ENCODE peak calls at places on chromosomes 3 and 15, in six cellular contexts. A is heart right ventricle, W is fibroblast of lung, V is lung, F is cardiac muscle cell, L is astrocyte. Z is an unnamed sample.

GRCh38 chr3:18307529-18307928 is 117.6 kb downstream of the SATB1 start:
- DNase-seq in A (no peak), W (no peak), V (no peak), F (no peak), L (no peak), Z (no peak)

GRCh38 chr3:156553705-156554356 is 1.1 kb downstream of the SSR3 start:
- DNase-seq in A (no peak), W (peak), V (no peak), F (peak), L (peak), Z (peak)

GRCh38 chr3:38988955-38989354 is 62.8 kb downstream of the SCN11A start:
- DNase-seq in A (no peak), W (no peak), V (no peak), F (no peak), L (no peak), Z (no peak)

GRCh38 chr3:48997714-48998637 is 7.9 kb downstream of the P4HTM start:
- DNase-seq in A (no peak), W (no peak), V (no peak), F (no peak), L (no peak), Z (no peak)

GRCh38 chr3:184260571-184261269 is 633 bp downstream of the CAMK2N2 start:
- DNase-seq in A (no peak), W (no peak), V (no peak), F (no peak), L (no peak), Z (no peak)

GRCh38 chr3:17983106-17983505 is 240.7 kb upstream of the TBC1D5 start:
- DNase-seq in A (no peak), W (no peak), V (no peak), F (peak), L (no peak), Z (no peak)

GRCh38 chr3:11698326-11699082 is 54.8 kb upstream of the VGLL4 start:
- DNase-seq in A (no peak), W (peak), V (no peak), F (no peak), L (no peak), Z (no peak)

GRCh38 chr3:152281032-152281713 is 12.4 kb downstream of the MBNL1 start:
- DNase-seq in A (no peak), W (peak), V (no peak), F (peak), L (peak), Z (no peak)

GRCh38 chr15:55267401-55268053 is 22.1 kb downstream of the RAB27A start:
- DNase-seq in A (peak), W (peak), V (peak), F (peak), L (peak), Z (no peak)

GRCh38 chr3:81735334-81735733 is 26.1 kb downstream of the GBE1 start:
- DNase-seq in A (no peak), W (no peak), V (no peak), F (peak), L (no peak), Z (no peak)

GRCh38 chr3:50127251-50127671 is 27.9 kb upstream of the SEMA3F start:
- DNase-seq in A (no peak), W (no peak), V (no peak), F (no peak), L (no peak), Z (no peak)

GRCh38 chr3:195543642-195544536 is 764 bp upstream of the PPP1R2 start:
- DNase-seq in A (peak), W (peak), V (no peak), F (peak), L (no peak), Z (no peak)

GRCh38 chr3:46921041-46921440 is 43.5 kb downstream of the PTH1R start:
- DNase-seq in A (no peak), W (no peak), V (no peak), F (no peak), L (no peak), Z (no peak)

GRCh38 chr15:81101894-81102815 is 31.9 kb upstream of the CFAP161 start:
- DNase-seq in A (no peak), W (no peak), V (no peak), F (no peak), L (no peak), Z (no peak)

GRCh38 chr15:40044717-40045571 is 6.0 kb upstream of the SRP14 start:
- DNase-seq in A (peak), W (peak), V (peak), F (peak), L (peak), Z (no peak)

GRCh38 chr3:23174426-23175039 is 28.6 kb upstream of the UBE2E2 start:
- DNase-seq in A (peak), W (peak), V (no peak), F (peak), L (peak), Z (no peak)

GRCh38 chr3:8964436-8965370 is 1.4 kb upstream of the RAD18 start:
- DNase-seq in A (no peak), W (peak), V (no peak), F (peak), L (peak), Z (no peak)

GRCh38 chr3:43231276-43232000 is 54.9 kb upstream of the SNRK start:
- DNase-seq in A (no peak), W (peak), V (no peak), F (peak), L (peak), Z (no peak)

GRCh38 chr3:46866720-46867549 is 3.7 kb upstream of the MYL3 start:
- DNase-seq in A (peak), W (no peak), V (peak), F (peak), L (peak), Z (no peak)

GRCh38 chr3:104536715-104537114 is 830.0 kb upstream of the ALCAM start:
- DNase-seq in A (no peak), W (no peak), V (no peak), F (no peak), L (no peak), Z (no peak)

GRCh38 chr15:47764666-47765065 is 47.4 kb downstream of the SEMA6D start:
- DNase-seq in A (no peak), W (no peak), V (no peak), F (no peak), L (no peak), Z (no peak)

GRCh38 chr3:59326246-59327024 is 276.6 kb upstream of the CFAP20DC start:
- DNase-seq in A (no peak), W (no peak), V (no peak), F (no peak), L (peak), Z (no peak)

GRCh38 chr3:31670722-31671121 is 138.0 kb downstream of the STT3B start:
- DNase-seq in A (no peak), W (no peak), V (no peak), F (no peak), L (no peak), Z (no peak)

GRCh38 chr3:162601101-162601670 is 1104.6 kb downstream of the OTOL1 start:
- DNase-seq in A (no peak), W (no peak), V (no peak), F (no peak), L (no peak), Z (no peak)

GRCh38 chr3:52663098-52663497 is 22.6 kb downstream of the PBRM1 start:
- DNase-seq in A (no peak), W (no peak), V (no peak), F (no peak), L (no peak), Z (no peak)

GRCh38 chr3:12131351-12131750 is 27.4 kb downstream of the TIMP4 start:
- DNase-seq in A (no peak), W (no peak), V (no peak), F (no peak), L (no peak), Z (no peak)

GRCh38 chr3:190064112-190064511 is 56.6 kb downstream of the P3H2 start:
- DNase-seq in A (no peak), W (peak), V (peak), F (peak), L (peak), Z (peak)

GRCh38 chr3:184378650-184379374 is 805 bp upstream of the THPO start:
- DNase-seq in A (no peak), W (no peak), V (no peak), F (no peak), L (no peak), Z (no peak)

GRCh38 chr3:9732753-9733115 is 1.2 kb downstream of the BRPF1 start:
- DNase-seq in A (no peak), W (no peak), V (no peak), F (no peak), L (no peak), Z (no peak)

GRCh38 chr3:78894787-78895186 is 873.0 kb downstream of the ROBO1 start:
- DNase-seq in A (no peak), W (no peak), V (no peak), F (no peak), L (no peak), Z (no peak)

GRCh38 chr3:14227866-14228265 is 49.2 kb downstream of the LSM3 start:
- DNase-seq in A (no peak), W (no peak), V (no peak), F (no peak), L (no peak), Z (no peak)

GRCh38 chr15:85031944-85032587 is 50.4 kb downstream of the PDE8A start:
- DNase-seq in A (no peak), W (no peak), V (no peak), F (no peak), L (no peak), Z (no peak)

GRCh38 chr3:54042259-54042823 is 80.0 kb upstream of the CACNA2D3 start:
- DNase-seq in A (no peak), W (no peak), V (no peak), F (no peak), L (no peak), Z (no peak)

GRCh38 chr15:64748251-64748650 is 27.1 kb downstream of the RBPMS2 start:
- DNase-seq in A (no peak), W (no peak), V (no peak), F (no peak), L (no peak), Z (no peak)

GRCh38 chr15:64751464-64751863 is 23.9 kb downstream of the RBPMS2 start:
- DNase-seq in A (no peak), W (no peak), V (no peak), F (no peak), L (no peak), Z (no peak)

GRCh38 chr15:64747578-64747977 is 27.8 kb downstream of the RBPMS2 start:
- DNase-seq in A (no peak), W (no peak), V (no peak), F (no peak), L (no peak), Z (no peak)

GRCh38 chr15:64749167-64749566 is 26.2 kb downstream of the RBPMS2 start:
- DNase-seq in A (no peak), W (peak), V (no peak), F (peak), L (peak), Z (peak)

DNA sequence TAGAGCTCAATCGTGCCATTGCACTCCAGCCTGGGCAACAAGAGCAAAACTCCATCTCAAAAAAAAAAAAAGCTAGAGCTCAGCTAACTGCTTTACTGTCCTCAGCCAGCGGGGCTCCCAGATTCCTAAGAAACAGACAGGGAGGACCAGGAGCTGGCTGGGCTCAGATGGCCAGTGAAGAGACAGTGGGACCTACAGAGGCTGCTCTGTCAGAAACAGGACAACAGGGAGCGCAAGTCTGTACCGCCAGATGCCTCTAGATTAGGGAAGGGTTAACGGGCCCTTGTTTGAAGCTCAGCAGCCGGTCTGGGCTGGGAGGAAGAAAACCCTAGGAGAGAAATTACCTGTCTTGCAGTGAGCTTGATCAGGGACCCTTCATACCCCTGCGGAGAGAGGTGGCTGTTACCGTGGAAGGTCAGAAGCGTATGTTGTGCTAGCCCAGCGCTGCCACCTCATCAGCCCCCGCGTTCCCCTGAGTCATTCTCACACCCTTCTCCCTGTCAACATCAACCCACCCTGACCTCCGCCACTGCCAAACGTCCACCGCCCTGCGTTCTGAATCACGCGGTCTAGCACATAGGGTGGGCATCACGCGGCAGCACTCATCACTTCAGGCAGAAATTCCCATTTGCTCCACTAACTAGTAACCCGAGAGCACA is 25.3 kb downstream of the RBPMS2 start:
- DNase-seq in A (no peak), W (peak), V (no peak), F (peak), L (peak), Z (no peak)
- TF ChIP-seq CTCF in A (no peak), W (no peak), V (no peak), F (no peak), L (no peak), Z (peak)

DNA sequence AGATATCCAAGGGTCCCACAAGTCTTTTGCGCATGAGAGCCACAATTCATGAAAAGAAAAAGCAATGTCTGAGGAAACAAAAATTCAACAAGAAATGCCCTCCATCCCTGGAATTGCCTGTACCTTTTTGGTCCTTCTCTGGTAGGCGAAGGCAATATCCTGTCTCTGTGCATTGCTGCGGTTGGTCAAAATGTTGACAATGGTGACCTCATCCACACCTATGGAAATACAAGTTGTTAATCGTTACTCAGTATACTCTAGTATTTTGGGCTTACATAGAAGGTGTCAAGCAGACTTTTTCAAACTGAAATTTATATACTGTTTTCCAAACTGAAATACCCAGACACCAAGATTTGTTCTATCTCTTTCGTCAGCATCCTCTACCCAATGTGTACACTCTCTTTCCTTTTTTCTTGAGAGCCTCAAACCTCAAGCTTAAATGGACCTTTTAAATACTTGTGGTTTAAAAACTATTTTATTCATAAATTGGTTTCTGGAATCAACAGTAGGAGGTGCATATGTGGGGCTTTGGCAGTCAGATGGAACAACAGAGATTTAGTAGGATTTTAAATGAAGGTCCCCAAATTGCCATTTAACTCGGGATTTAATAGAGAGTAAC is 33.4 kb downstream of the ANXA2 start:
- DNase-seq in A (no peak), W (peak), V (no peak), F (no peak), L (no peak), Z (no peak)
- H3K27ac ChIP-seq in A (no peak), W (peak), V (no peak), F (peak), L (peak), Z (no peak)

GRCh38 chr3:169512991-169513390 is 150.5 kb downstream of the MECOM start:
- DNase-seq in A (no peak), W (no peak), V (no peak), F (no peak), L (no peak), Z (no peak)

GRCh38 chr3:169510378-169510777 is 153.1 kb downstream of the MECOM start:
- DNase-seq in A (no peak), W (no peak), V (no peak), F (no peak), L (no peak), Z (no peak)

GRCh38 chr3:169508426-169508825 is 155.1 kb downstream of the MECOM start:
- DNase-seq in A (no peak), W (no peak), V (no peak), F (no peak), L (no peak), Z (no peak)

GRCh38 chr3:169509359-169509758 is 154.2 kb downstream of the MECOM start:
- DNase-seq in A (no peak), W (no peak), V (no peak), F (no peak), L (no peak), Z (no peak)

DNA sequence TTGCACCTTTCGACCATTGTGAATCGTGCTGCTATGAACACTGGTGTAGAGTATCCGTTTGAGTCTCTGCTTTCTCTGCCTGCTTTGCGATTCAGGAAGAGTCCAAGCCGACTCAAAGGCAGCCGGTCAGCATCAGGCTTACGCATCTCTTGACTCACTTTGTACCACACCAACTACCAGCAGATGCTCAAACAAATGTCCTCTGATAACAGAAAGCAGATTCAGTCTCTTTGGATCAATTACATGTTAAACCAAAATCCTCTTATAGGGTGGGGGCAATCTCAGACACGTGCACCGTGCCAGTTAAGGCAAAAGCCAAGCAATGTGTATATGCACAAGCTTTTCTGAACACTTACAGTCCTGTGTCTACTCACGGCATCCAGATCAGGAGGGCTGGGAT is 153.7 kb downstream of the MECOM start:
- DNase-seq in A (no peak), W (no peak), V (no peak), F (no peak), L (no peak), Z (no peak)
- H3K4me3 ChIP-seq in A (no peak), W (no peak), V (no peak), F (no peak), L (no peak), Z (no peak)

GRCh38 chr15:92163641-92164040 is 230.0 kb upstream of the ST8SIA2 start:
- DNase-seq in A (no peak), W (no peak), V (no peak), F (no peak), L (no peak), Z (no peak)
- TF ChIP-seq CTCF in A (no peak), W (no peak), V (no peak), F (no peak), L (no peak), Z (no peak)

DNA sequence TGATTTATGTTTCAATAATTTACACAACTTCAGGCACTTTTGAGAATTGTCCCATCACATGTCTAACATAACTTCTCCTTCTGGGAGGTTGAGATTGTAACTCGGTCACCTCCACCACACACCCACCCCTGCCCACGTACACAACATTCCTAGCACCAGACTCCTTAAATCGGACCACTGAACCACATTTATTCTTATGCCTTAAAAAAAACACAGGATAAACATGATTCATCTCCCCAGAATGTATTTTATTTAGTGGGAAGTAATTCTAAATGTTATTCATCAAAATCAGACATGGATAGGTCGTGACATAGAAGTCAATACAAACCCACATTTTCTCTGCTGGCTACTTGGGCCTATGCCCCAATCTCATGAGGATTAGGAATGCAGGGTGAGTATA is 3.0 kb downstream of the SNTN start:
- DNase-seq in A (no peak), W (peak), V (no peak), F (peak), L (peak), Z (peak)
- H3K27ac ChIP-seq in A (no peak), W (no peak), V (no peak), F (no peak), L (peak), Z (no peak)

GRCh38 chr3:65401359-65401810 is 637.3 kb downstream of the MAGI1 start:
- DNase-seq in A (no peak), W (no peak), V (no peak), F (no peak), L (no peak), Z (no peak)

GRCh38 chr3:65398953-65399352 is 639.8 kb downstream of the MAGI1 start:
- DNase-seq in A (no peak), W (peak), V (no peak), F (no peak), L (peak), Z (no peak)

GRCh38 chr3:65402597-65402996 is 636.1 kb downstream of the MAGI1 start:
- DNase-seq in A (no peak), W (peak), V (no peak), F (peak), L (peak), Z (peak)

GRCh38 chr3:65406470-65406869 is 632.2 kb downstream of the MAGI1 start:
- DNase-seq in A (no peak), W (no peak), V (no peak), F (peak), L (no peak), Z (no peak)

GRCh38 chr3:65400893-65401292 is 637.8 kb downstream of the MAGI1 start:
- DNase-seq in A (no peak), W (no peak), V (no peak), F (no peak), L (no peak), Z (no peak)
- H3K4me3 ChIP-seq in A (no peak), W (no peak), V (no peak), F (no peak), L (no peak), Z (no peak)